ENCODE peak calls at places on chromosomes 1 and 21, in six cellular contexts. F is tibial artery; H is neural progenitor cell; A is Panc1; N is CD8-positive, alpha-beta T cell; Y is fibroblast of pulmonary artery. V is an unnamed sample.

GRCh38 chr1:155812878-155813277 is 44.1 kb downstream of the GON4L start:
- DNase-seq in Y (no peak), A (no peak), F (no peak), N (no peak), H (no peak), V (no peak)

GRCh38 chr1:66930823-66931174 is 6.0 kb downstream of the MIER1 start:
- DNase-seq in Y (no peak), F (no peak), N (no peak), H (no peak), A (no peak), V (no peak)

GRCh38 chr1:7290971-7291970 is 479.8 kb upstream of the VAMP3 start:
- DNase-seq in A (no peak), N (no peak), F (no peak), Y (peak), H (no peak), V (peak)

GRCh38 chr1:5010236-5010635 is 355.8 kb downstream of the AJAP1 start:
- DNase-seq in F (no peak), A (no peak), H (no peak), Y (no peak), N (no peak), V (no peak)

GRCh38 chr1:186093437-186093836 is 281.6 kb downstream of the TPR start:
- DNase-seq in A (no peak), N (no peak), H (no peak), Y (peak), F (no peak), V (peak)

GRCh38 chr1:101119289-101119688 is 93.7 kb upstream of the DPH5 start:
- DNase-seq in A (no peak), H (no peak), N (no peak), F (no peak), Y (no peak), V (no peak)

GRCh38 chr1:113976609-113977278 is 2.5 kb upstream of the OLFML3 start:
- DNase-seq in N (no peak), H (peak), Y (peak), A (no peak), F (no peak), V (peak)

GRCh38 chr1:185337221-185337620 is 20.2 kb upstream of the IVNS1ABP start:
- DNase-seq in N (no peak), Y (peak), A (no peak), H (no peak), F (no peak), V (peak)

GRCh38 chr1:229230136-229230892 is 40.6 kb upstream of the RAB4A start:
- DNase-seq in Y (no peak), N (no peak), A (no peak), H (no peak), F (no peak), V (no peak)

GRCh38 chr1:204915856-204916485 is 45.3 kb downstream of the NFASC start:
- DNase-seq in A (no peak), N (no peak), H (no peak), F (no peak), Y (no peak), V (peak)

GRCh38 chr1:116807394-116807793 is 53.2 kb downstream of the CD2 start:
- DNase-seq in N (no peak), A (no peak), Y (no peak), F (no peak), H (no peak), V (no peak)

GRCh38 chr1:147723691-147724323 is 36.6 kb downstream of the GJA5 start:
- DNase-seq in Y (peak), H (peak), A (no peak), N (peak), F (peak), V (peak)

GRCh38 chr1:22529901-22530621 is 33.2 kb upstream of the EPHA8 start:
- DNase-seq in F (peak), H (peak), Y (peak), N (no peak), A (no peak), V (peak)

GRCh38 chr1:220045356-220046051 is 801 bp downstream of the EPRS1 start:
- DNase-seq in N (no peak), F (no peak), Y (no peak), A (peak), H (no peak), V (no peak)

GRCh38 chr21:44871576-44872265 is 1.8 kb downstream of the PTTG1IP start:
- DNase-seq in Y (peak), A (no peak), F (peak), H (no peak), N (no peak), V (peak)

GRCh38 chr1:39569034-39569433 is 7.6 kb downstream of the PABPC4 start:
- DNase-seq in N (no peak), Y (no peak), A (no peak), F (no peak), H (no peak), V (no peak)

GRCh38 chr1:235041201-235041600 is 87.4 kb downstream of the TOMM20 start:
- DNase-seq in Y (no peak), N (no peak), F (peak), A (no peak), H (no peak), V (no peak)

GRCh38 chr1:165737196-165737595 is 31.5 kb downstream of the TMCO1 start:
- DNase-seq in Y (peak), N (no peak), F (no peak), A (no peak), H (no peak), V (peak)

GRCh38 chr1:221886311-221887090 is 144.6 kb upstream of the DUSP10 start:
- DNase-seq in N (no peak), Y (no peak), A (no peak), H (no peak), F (no peak), V (peak)

GRCh38 chr1:19484338-19484792 is 974 bp downstream of the CAPZB start:
- DNase-seq in N (no peak), A (no peak), F (no peak), H (peak), Y (no peak), V (no peak)

GRCh38 chr1:150535511-150536281 is 13.5 kb upstream of the ADAMTSL4 start:
- DNase-seq in F (no peak), H (peak), A (no peak), Y (no peak), N (no peak), V (no peak)

GRCh38 chr1:64691631-64692030 is 53.2 kb upstream of the RAVER2 start:
- DNase-seq in A (no peak), N (no peak), F (no peak), Y (peak), H (no peak), V (peak)

GRCh38 chr1:9751971-9752370 is 71.8 kb downstream of the CLSTN1 start:
- DNase-seq in H (no peak), Y (no peak), N (no peak), F (no peak), A (no peak), V (no peak)

GRCh38 chr1:14413809-14414208 is 184.7 kb upstream of the KAZN start:
- DNase-seq in Y (peak), N (no peak), A (no peak), H (no peak), F (no peak), V (peak)

GRCh38 chr1:19430121-19431068 is 54.9 kb downstream of the CAPZB start:
- DNase-seq in Y (peak), A (no peak), H (no peak), F (no peak), N (no peak), V (peak)

GRCh38 chr1:151837841-151838490 is 1.7 kb downstream of the C2CD4D start:
- DNase-seq in H (peak), A (no peak), Y (no peak), F (no peak), N (no peak), V (no peak)

GRCh38 chr1:151841141-151841540 is 1.5 kb upstream of the C2CD4D start:
- DNase-seq in Y (peak), H (no peak), A (no peak), N (no peak), F (no peak), V (peak)

GRCh38 chr1:151839457-151840409 is at the start of gene C2CD4D:
- DNase-seq in F (no peak), H (peak), N (peak), A (no peak), Y (no peak), V (no peak)

GRCh38 chr1:151838491-151839412 is 868 bp downstream of the C2CD4D start:
- DNase-seq in Y (no peak), N (no peak), A (no peak), F (no peak), H (peak), V (no peak)

DNA sequence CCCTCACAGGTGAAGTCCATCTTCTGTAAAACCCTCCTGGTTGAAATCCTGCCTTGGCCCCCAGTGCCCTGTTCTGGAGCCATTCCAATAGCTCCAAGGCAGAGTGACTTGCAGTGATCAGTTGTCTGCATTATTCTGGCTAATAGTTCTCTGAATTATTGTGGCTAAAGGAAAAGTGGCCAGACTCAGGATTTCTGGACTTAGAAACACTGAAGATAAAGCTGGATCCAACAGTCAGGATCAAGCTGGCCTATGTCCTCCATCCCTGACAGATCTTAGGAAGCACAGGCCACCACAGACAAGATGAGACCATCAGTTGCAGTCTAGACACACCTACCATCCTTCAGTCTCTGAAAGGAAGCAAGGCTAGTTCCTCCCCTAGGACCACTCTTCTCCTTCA is 801 bp upstream of the C2CD4D start:
- DNase-seq in Y (no peak), A (no peak), F (no peak), H (no peak), N (no peak), V (no peak)
- H3K4me3 ChIP-seq in Y (no peak), A (peak), F (no peak), H (peak), N (no peak), V (no peak)

GRCh38 chr1:63082754-63083153 is 239.6 kb upstream of the FOXD3 start:
- DNase-seq in N (no peak), H (no peak), F (no peak), Y (no peak), A (no peak), V (no peak)

GRCh38 chr1:63087966-63088365 is 234.4 kb upstream of the FOXD3 start:
- DNase-seq in A (no peak), F (no peak), N (no peak), H (peak), Y (peak), V (no peak)
- TF ChIP-seq CTCF in A (no peak), F (no peak), N (no peak), H (peak), Y (no peak), V (no peak)

DNA sequence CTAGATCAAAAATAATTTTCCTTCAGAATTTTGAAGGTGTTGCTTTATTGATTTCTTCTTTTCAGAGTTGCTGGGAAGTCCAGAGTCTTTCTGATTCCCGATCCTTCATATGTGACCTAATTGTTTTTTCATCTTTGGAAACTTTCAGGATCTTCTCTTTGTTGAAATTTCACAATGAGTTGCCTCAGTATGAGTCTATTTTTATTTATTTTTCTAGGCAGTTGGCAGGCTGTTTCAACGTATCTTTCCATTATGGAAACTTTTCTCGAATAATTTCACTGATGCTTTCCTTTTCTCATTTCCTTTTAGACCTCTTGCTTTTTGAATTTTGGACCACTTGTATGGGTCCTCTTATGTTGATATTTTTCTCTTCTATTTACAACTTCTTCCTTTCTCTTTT is 354.3 kb downstream of the TGFB2 start:
- DNase-seq in A (no peak), Y (peak), N (no peak), H (no peak), F (no peak), V (no peak)
- H3K4me3 ChIP-seq in A (no peak), Y (no peak), N (no peak), H (no peak), F (no peak), V (no peak)

GRCh38 chr1:33007190-33008050 is 29.3 kb downstream of the AK2 start:
- DNase-seq in H (peak), N (no peak), A (peak), F (peak), Y (peak), V (peak)
- TF ChIP-seq CTCF in H (peak), N (no peak), A (peak), F (peak), Y (peak), V (peak)

DNA sequence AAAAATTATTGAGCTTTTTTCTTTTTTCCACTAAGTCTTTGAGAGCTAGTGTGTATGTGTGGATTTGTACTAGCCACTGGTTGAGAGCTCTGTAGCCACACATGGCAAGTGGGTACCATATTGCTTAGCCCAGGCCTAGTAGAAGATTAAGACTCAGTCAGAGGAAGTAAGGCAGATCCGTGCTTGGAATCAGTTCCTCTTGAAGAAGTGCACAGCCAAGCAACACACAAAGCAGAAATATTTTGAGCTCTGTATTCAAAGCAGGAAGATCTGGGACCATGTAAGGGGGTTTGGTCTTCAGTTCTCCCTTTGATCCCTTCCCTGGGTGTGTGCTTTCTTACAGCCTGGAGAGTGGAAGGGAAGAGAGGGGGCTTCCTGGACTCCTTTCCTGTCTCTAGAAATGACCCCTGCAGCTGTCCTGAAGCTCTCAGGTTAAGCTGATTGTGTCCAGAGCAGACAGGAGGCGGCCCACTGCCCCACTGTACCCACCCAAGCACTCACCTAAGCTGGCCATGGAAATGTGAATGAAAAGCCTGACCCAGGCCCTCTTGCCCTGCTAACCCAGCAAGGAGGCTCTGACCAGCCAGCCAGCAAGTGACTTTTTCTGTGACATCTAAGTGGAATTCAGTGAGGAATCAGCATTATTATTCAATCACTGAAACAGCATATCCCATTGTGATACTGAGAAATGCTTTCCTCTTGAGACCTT is 3.6 kb downstream of the ETS2 start:
- DNase-seq in Y (no peak), F (no peak), N (no peak), H (no peak), A (no peak), V (no peak)
- H3K4me3 ChIP-seq in Y (peak), F (peak), N (no peak), H (no peak), A (peak), V (no peak)

GRCh38 chr1:208654241-208654640 is 410.1 kb upstream of the PLXNA2 start:
- DNase-seq in H (peak), N (no peak), A (no peak), F (no peak), Y (peak), V (peak)
- TF ChIP-seq CTCF in H (peak), N (no peak), A (peak), F (no peak), Y (peak), V (peak)

GRCh38 chr1:206801467-206801866 is 29.2 kb upstream of the IL10 start:
- DNase-seq in A (no peak), H (no peak), N (no peak), Y (no peak), F (no peak), V (no peak)

GRCh38 chr1:206804156-206804737 is 32.0 kb upstream of the IL10 start:
- DNase-seq in N (no peak), F (no peak), Y (no peak), H (no peak), A (no peak), V (no peak)

GRCh38 chr1:206802401-206802800 is 30.1 kb upstream of the IL10 start:
- DNase-seq in A (no peak), F (no peak), Y (no peak), N (no peak), H (no peak), V (peak)

GRCh38 chr1:206805357-206805756 is 33.1 kb upstream of the IL10 start:
- DNase-seq in F (no peak), H (no peak), Y (no peak), A (no peak), N (no peak), V (no peak)

DNA sequence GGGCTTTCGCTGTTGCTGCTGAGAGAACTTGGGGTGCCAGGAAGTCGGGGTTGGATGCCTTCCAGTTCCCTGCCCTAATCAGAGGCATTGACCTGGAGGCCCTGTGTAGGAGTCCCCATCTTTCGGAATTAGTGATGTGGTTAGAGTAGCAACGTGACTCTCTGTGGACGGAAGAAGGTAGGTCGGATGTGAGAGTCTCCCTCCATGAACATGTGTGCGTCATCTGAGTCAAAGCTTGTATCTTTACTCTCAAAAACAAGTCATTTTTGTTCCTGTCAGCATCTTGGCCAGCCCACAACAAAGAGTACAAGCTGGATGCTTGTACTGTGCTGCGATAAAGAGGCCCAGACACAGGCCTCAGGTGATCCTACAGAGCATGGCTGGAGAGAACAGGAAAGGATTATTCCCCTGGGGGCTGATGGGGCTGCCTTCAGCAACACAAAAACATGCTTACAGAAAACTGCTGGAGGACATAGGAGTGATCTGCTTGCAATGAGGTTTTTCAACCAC is 31.0 kb upstream of the IL10 start:
- DNase-seq in F (no peak), N (peak), A (no peak), Y (peak), H (no peak), V (no peak)
- H3K4me3 ChIP-seq in F (no peak), N (no peak), A (no peak), Y (no peak), H (no peak), V (no peak)

DNA sequence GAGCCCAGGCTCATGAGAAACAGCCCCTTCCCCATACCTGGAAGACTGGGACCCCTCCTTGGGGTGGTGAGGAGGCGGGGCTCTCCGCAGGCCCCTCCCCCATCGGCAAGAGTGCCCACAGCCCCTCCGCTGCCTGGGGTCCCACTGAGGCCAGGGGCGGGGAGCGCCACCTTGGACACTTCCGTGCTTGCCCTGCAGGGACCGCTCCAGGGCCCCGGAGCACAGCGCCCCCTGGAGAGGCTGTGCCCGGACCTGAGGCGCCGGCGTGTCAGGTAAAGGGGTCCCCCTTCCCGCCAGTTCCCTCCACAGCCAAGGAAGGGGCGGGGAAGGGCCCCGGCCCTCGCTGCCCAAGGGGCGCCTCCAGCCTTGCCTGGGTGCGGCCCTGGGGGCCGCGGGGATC is 21.5 kb downstream of the INAVA start:
- DNase-seq in A (no peak), H (peak), Y (no peak), F (peak), N (no peak), V (no peak)
- TF ChIP-seq CTCF in A (no peak), H (peak), Y (no peak), F (no peak), N (no peak), V (no peak)

GRCh38 chr1:55211456-55211855 is 3.7 kb downstream of the USP24 start:
- DNase-seq in Y (no peak), H (no peak), N (no peak), F (no peak), A (no peak), V (no peak)

GRCh38 chr1:55213029-55213884 is 1.9 kb downstream of the USP24 start:
- DNase-seq in N (no peak), H (no peak), Y (no peak), F (no peak), A (no peak), V (no peak)

GRCh38 chr1:55210990-55211389 is 4.2 kb downstream of the USP24 start:
- DNase-seq in Y (no peak), N (no peak), H (no peak), A (no peak), F (no peak), V (no peak)

GRCh38 chr1:55212349-55213028 is 2.7 kb downstream of the USP24 start:
- DNase-seq in H (no peak), A (no peak), N (no peak), Y (no peak), F (no peak), V (no peak)

DNA sequence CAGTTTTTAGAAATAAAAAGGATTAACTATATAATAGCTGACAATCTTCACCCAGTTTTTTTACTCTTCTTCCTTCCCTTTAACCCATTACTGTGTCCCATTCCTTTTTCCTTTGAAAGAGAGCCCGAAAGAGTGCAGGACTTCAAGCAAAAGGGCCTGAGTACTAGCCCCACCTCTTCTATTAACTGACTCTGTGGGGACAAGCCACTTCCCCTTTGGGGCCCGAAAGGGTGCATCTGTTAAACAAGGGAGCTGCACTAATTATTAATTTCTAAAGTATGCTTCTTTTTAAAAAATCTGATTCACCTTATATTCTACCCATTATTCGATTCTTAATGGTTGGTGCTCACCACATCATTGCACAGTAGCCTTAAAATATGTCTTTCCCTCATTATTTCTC is 3.3 kb downstream of the USP24 start:
- DNase-seq in F (no peak), H (no peak), Y (no peak), A (no peak), N (no peak), V (no peak)
- H3K4me3 ChIP-seq in F (peak), H (no peak), Y (no peak), A (peak), N (peak), V (no peak)

GRCh38 chr1:198056255-198056654 is 100.5 kb upstream of the NEK7 start:
- DNase-seq in N (no peak), F (no peak), Y (peak), A (no peak), H (peak), V (no peak)
- TF ChIP-seq CTCF in N (no peak), F (no peak), Y (peak), A (no peak), H (peak), V (peak)

V was measured in fibroblast of mammary gland.